ENCODE peak calls at places on chromosomes 13 and 19, in nine cellular contexts. M is nephron progenitor cell, S is Caco-2, Q is Calu3, Z is GM06990, F is fibroblast of the aortic adventitia, J is ovary, C is AG10803, W is progenitor cell of endocrine pancreas. T is an unnamed sample.

GRCh38 chr19:35913589-35913988 is 5.5 kb upstream of the TYROBP start:
- DNase-seq in C (no peak), J (no peak), W (no peak), Z (no peak), S (no peak), M (no peak), Q (no peak), F (no peak), T (no peak)

GRCh38 chr13:109677206-109677605 is 109.2 kb downstream of the IRS2 start:
- DNase-seq in C (no peak), F (no peak), S (no peak), Z (no peak), M (no peak), Q (no peak), J (no peak), W (no peak), T (no peak)

GRCh38 chr19:36436531-36436930 is 18.1 kb upstream of the ZFP82 start:
- DNase-seq in M (no peak), J (no peak), Q (no peak), C (no peak), W (no peak), S (no peak), Z (no peak), F (no peak), T (no peak)

GRCh38 chr19:17306285-17306714 is 628 bp downstream of the MRPL34 start:
- DNase-seq in M (peak), F (no peak), W (no peak), Q (no peak), Z (no peak), C (no peak), J (no peak), S (no peak), T (no peak)

GRCh38 chr13:30071890-30072817 is 221.7 kb upstream of the UBL3 start:
- DNase-seq in F (no peak), Q (peak), J (no peak), S (peak), C (no peak), M (no peak), W (no peak), Z (no peak), T (no peak)

GRCh38 chr19:39814595-39814994 is 19.4 kb downstream of the DYRK1B start:
- DNase-seq in C (no peak), F (no peak), Z (no peak), M (no peak), Q (no peak), S (no peak), W (no peak), J (no peak), T (no peak)

GRCh38 chr13:85985791-85986190 is 186.6 kb upstream of the SLITRK6 start:
- DNase-seq in Z (no peak), C (no peak), M (no peak), Q (no peak), J (no peak), F (peak), W (no peak), S (no peak), T (no peak)

GRCh38 chr19:5434970-5435641 is 20.1 kb upstream of the ZNRF4 start:
- DNase-seq in Q (no peak), J (no peak), F (peak), W (no peak), C (peak), S (no peak), Z (no peak), M (no peak), T (no peak)

GRCh38 chr13:97429681-97430081 is 4.3 kb upstream of the RAP2A start:
- DNase-seq in S (no peak), C (peak), J (no peak), F (peak), Z (no peak), W (no peak), Q (no peak), M (no peak), T (no peak)

GRCh38 chr19:30029721-30030510 is 87.9 kb downstream of the URI1 start:
- DNase-seq in S (no peak), W (no peak), M (no peak), F (peak), J (no peak), Z (peak), C (no peak), Q (no peak), T (no peak)

GRCh38 chr13:100330662-100331061 is 241.8 kb downstream of the PCCA start:
- DNase-seq in Q (no peak), Z (no peak), W (no peak), C (no peak), F (peak), M (no peak), S (no peak), J (no peak), T (no peak)

GRCh38 chr19:44972802-44973201 is 17.6 kb downstream of the CLPTM1 start:
- DNase-seq in M (no peak), C (no peak), J (no peak), W (no peak), Q (no peak), S (no peak), F (no peak), Z (no peak), T (no peak)

GRCh38 chr13:22187329-22187728 is 516.5 kb downstream of the FGF9 start:
- DNase-seq in C (peak), J (no peak), F (no peak), S (no peak), Z (no peak), M (no peak), W (no peak), Q (no peak), T (no peak)

GRCh38 chr13:27917121-27917947 is 2.5 kb upstream of the PDX1 start:
- DNase-seq in W (peak), S (peak), C (no peak), J (no peak), Q (no peak), F (no peak), Z (no peak), M (peak), T (no peak)

GRCh38 chr13:24997367-24997967 is 98.5 kb upstream of the PABPC3 start:
- DNase-seq in M (peak), F (peak), Z (no peak), C (peak), W (no peak), J (no peak), Q (peak), S (no peak), T (peak)

GRCh38 chr13:33707449-33707848 is 110.5 kb upstream of the RFC3 start:
- DNase-seq in S (no peak), C (no peak), W (no peak), Z (no peak), F (no peak), J (no peak), Q (no peak), M (no peak), T (no peak)

GRCh38 chr13:109989155-109989554 is 202.8 kb upstream of the IRS2 start:
- DNase-seq in S (no peak), J (no peak), C (peak), F (peak), Z (no peak), W (no peak), Q (no peak), M (no peak), T (no peak)

DNA sequence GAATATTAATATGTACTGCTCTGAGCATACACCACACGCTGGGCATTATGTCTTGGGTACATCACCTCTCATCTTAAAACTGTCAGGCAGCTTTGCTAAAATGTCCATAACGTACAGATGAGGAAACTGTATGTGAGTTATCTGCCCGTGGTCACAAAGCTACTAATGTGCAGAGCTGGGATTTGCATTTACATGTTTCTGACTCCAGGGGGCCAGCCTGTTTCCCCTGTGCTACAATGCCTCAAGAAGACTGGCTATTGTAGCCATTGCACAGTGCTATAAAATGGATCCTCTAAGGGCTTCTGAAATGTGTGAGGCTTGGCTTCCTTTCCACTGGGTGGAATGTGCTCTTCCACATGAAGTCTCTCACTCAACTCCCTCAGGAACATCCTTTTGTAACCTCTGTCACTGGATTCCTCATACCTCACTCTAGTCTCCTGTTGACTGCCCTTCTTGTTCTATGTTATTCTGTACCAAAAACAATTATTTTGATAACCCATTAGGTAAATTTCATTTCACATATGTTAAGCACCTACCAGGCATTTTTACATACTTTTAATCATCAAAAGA is 95.6 kb upstream of the HTR2A start:
- DNase-seq in M (no peak), F (peak), S (no peak), J (no peak), Q (peak), W (no peak), Z (no peak), C (peak), T (peak)
- TF ChIP-seq CTCF in M (no peak), F (peak), S (peak), J (no peak), Q (peak), W (peak), Z (peak), C (peak), T (peak)

DNA sequence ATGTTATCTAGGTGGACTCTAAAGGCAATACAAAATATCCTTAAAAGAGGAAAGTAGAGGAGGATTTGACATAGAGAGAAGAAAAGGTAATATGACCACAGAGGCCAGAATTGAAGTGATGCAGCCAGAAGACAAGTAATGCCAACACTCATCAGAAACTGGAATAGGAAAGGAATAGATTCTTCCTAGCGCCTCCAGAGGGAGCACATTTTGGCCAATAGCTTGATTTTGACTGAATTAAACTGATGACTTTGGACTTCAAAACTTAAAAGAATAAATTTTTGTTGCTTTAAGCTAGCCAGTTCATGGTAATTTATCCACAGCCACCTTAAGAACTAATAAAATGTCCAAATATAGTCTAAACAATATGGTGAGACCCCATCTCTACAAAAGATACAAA is 1921.9 kb downstream of the OLFM4 start:
- DNase-seq in Q (no peak), Z (no peak), J (no peak), S (no peak), F (no peak), W (no peak), C (no peak), M (no peak), T (no peak)
- TF ChIP-seq CTCF in Q (no peak), Z (no peak), J (no peak), S (no peak), F (no peak), W (peak), C (no peak), M (no peak), T (no peak)

GRCh38 chr19:18353378-18354005 is 13.1 kb downstream of the PGPEP1 start:
- DNase-seq in M (no peak), C (no peak), Q (no peak), S (no peak), F (no peak), Z (no peak), W (no peak), J (no peak), T (no peak)
- TF ChIP-seq CTCF in M (no peak), C (no peak), Q (no peak), S (no peak), F (no peak), Z (no peak), W (no peak), J (no peak), T (no peak)

GRCh38 chr13:50400930-50401553 is 385.8 kb downstream of the KCNRG start:
- DNase-seq in C (peak), J (no peak), Z (no peak), F (peak), W (no peak), M (no peak), Q (no peak), S (no peak), T (no peak)
- TF ChIP-seq CTCF in C (no peak), J (no peak), Z (no peak), F (no peak), W (no peak), M (no peak), Q (no peak), S (no peak), T (no peak)